ENCODE peak calls at places on chromosomes 11 and 22, in five cellular contexts. A is mammary epithelial cell, Q is AG04450, Y is PC-9, I is trophoblast cell. T is an unnamed sample.

GRCh38 chr22:38257650-38258246 is 15.1 kb downstream of the TMEM184B start:
- DNase-seq in A (no peak), Y (no peak), I (peak), Q (no peak), T (no peak)

GRCh38 chr22:39462443-39463147 is 5.8 kb downstream of the MGAT3 start:
- DNase-seq in Y (no peak), A (no peak), Q (no peak), I (no peak), T (no peak)

GRCh38 chr22:49183208-49183825 is 644.4 kb downstream of the BRD1 start:
- DNase-seq in Y (no peak), I (no peak), A (no peak), Q (no peak), T (no peak)

GRCh38 chr11:110148775-110149744 is 55.9 kb downstream of the ZC3H12C start:
- DNase-seq in Q (no peak), A (peak), Y (peak), I (peak), T (peak)

GRCh38 chr11:42646959-42647358 is 664.8 kb upstream of the API5 start:
- DNase-seq in A (no peak), Y (no peak), I (no peak), Q (no peak), T (no peak)

GRCh38 chr22:18994056-18994455 is 58.0 kb upstream of the PRODH start:
- DNase-seq in Q (no peak), A (no peak), I (no peak), Y (no peak), T (no peak)

GRCh38 chr11:47514825-47515647 is 37.9 kb downstream of the CELF1 start:
- DNase-seq in Y (no peak), A (peak), Q (peak), I (peak), T (peak)

GRCh38 chr22:42871146-42872050 is 14.3 kb upstream of the ARFGAP3 start:
- DNase-seq in Y (no peak), A (no peak), Q (no peak), I (no peak), T (no peak)

GRCh38 chr22:43837666-43838065 is 24.6 kb downstream of the SULT4A1 start:
- DNase-seq in I (no peak), Y (no peak), Q (no peak), A (no peak), T (no peak)

GRCh38 chr11:5521540-5521939 is 5.0 kb upstream of the UBQLNL start:
- DNase-seq in Y (no peak), A (no peak), Q (no peak), I (no peak), T (no peak)

GRCh38 chr11:127890026-127890611 is 697.2 kb downstream of the ETS1 start:
- DNase-seq in Q (no peak), A (peak), Y (no peak), I (peak), T (no peak)

GRCh38 chr11:12693075-12693473 is 18.9 kb downstream of the TEAD1 start:
- DNase-seq in A (no peak), Y (no peak), Q (no peak), I (no peak), T (peak)

GRCh38 chr11:85663781-85664560 is 958 bp downstream of the CREBZF start:
- DNase-seq in Y (peak), Q (no peak), I (peak), A (peak), T (peak)

GRCh38 chr11:128775513-128775912 is 81.6 kb downstream of the FLI1 start:
- DNase-seq in A (no peak), Q (no peak), I (no peak), Y (no peak), T (peak)

GRCh38 chr11:20592741-20593140 is 6.7 kb upstream of the SLC6A5 start:
- DNase-seq in Y (no peak), A (no peak), I (no peak), Q (no peak), T (no peak)

GRCh38 chr11:116171271-116172140 is 601.3 kb downstream of the BUD13 start:
- DNase-seq in Y (peak), I (no peak), Q (no peak), A (no peak), T (no peak)

GRCh38 chr22:27437570-27437969 is 364.0 kb downstream of the MN1 start:
- DNase-seq in Q (no peak), I (no peak), Y (peak), A (no peak), T (no peak)

GRCh38 chr11:46055371-46055770 is 65.9 kb downstream of the PHF21A start:
- DNase-seq in A (no peak), Y (no peak), I (no peak), Q (peak), T (peak)

GRCh38 chr22:22748297-22748743 is 103.9 kb downstream of the GGTLC2 start:
- DNase-seq in Y (no peak), I (peak), Q (peak), A (peak), T (peak)

GRCh38 chr11:130544266-130544665 is 95.8 kb downstream of the ADAMTS15 start:
- DNase-seq in I (no peak), A (no peak), Q (no peak), Y (no peak), T (no peak)

GRCh38 chr11:46120361-46120710 is 918 bp downstream of the PHF21A start:
- DNase-seq in Y (no peak), Q (no peak), I (peak), A (no peak), T (no peak)

GRCh38 chr11:93585758-93586157 is 42.6 kb upstream of the SMCO4 start:
- DNase-seq in A (peak), Y (peak), I (peak), Q (peak), T (peak)

GRCh38 chr11:32870676-32871075 is 21.9 kb upstream of the QSER1 start:
- DNase-seq in Y (no peak), Q (no peak), I (peak), A (no peak), T (no peak)

GRCh38 chr11:105315287-105315686 is 175.7 kb upstream of the CARD18 start:
- DNase-seq in I (no peak), Q (no peak), Y (no peak), A (peak), T (no peak)

GRCh38 chr11:24064309-24064903 is 432.4 kb upstream of the LUZP2 start:
- DNase-seq in A (no peak), I (no peak), Q (no peak), Y (no peak), T (no peak)

DNA sequence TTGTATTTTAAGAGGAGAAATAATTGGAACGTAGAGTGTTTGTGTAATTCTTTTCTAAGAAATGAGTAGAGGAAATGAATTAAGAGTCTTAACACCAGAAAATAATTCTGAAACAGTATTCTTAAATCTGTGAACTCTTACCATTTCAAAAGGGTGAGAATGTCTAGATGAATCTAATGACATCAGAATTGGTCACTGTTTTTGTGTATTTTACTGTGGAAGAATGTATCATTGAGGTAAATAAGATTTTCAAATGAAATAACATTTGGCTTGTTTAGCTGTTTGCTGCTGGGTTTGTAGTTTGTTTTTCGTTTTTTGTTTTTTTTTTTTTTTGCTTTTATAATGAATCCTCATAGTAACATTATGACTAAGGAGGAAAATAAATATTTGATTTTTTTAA is 97.6 kb downstream of the EMSY start:
- DNase-seq in A (no peak), Q (no peak), Y (no peak), I (no peak), T (no peak)
- H3K27ac ChIP-seq in A (no peak), Q (no peak), Y (no peak), I (no peak), T (no peak)

DNA sequence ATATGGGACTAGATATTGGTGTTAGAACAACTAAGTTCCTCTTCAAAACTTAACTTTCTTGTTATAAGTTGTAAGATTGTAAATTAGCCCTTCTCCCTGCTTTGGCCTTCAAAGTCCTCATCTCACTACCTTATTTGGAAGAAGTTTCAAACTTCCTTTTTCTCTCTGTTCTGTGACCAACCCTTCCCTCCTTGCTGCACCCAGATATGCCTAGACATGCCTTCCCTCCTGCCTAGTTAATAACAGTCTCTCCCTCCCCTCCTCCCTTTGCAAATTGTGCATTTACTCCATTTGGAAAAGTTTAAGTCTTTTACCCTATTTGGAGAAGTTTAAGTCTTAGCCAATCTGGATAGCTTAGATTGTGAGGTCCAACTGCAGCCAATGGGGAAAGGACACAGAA is 4.9 kb downstream of the OR52K2 start:
- DNase-seq in Q (no peak), I (no peak), Y (no peak), A (peak), T (no peak)
- H3K27ac ChIP-seq in Q (no peak), I (no peak), Y (no peak), A (peak), T (no peak)

GRCh38 chr11:10526974-10527918 is 13.7 kb downstream of the RNF141 start:
- DNase-seq in Y (peak), I (no peak), A (peak), Q (no peak), T (peak)

GRCh38 chr11:10524471-10524870 is 16.5 kb downstream of the RNF141 start:
- DNase-seq in Y (no peak), Q (no peak), I (no peak), A (no peak), T (no peak)

GRCh38 chr11:10529279-10529678 is 11.7 kb downstream of the RNF141 start:
- DNase-seq in Y (peak), Q (no peak), I (peak), A (no peak), T (peak)

GRCh38 chr11:10522921-10523320 is 18.1 kb downstream of the RNF141 start:
- DNase-seq in Y (no peak), I (no peak), A (peak), Q (no peak), T (no peak)

DNA sequence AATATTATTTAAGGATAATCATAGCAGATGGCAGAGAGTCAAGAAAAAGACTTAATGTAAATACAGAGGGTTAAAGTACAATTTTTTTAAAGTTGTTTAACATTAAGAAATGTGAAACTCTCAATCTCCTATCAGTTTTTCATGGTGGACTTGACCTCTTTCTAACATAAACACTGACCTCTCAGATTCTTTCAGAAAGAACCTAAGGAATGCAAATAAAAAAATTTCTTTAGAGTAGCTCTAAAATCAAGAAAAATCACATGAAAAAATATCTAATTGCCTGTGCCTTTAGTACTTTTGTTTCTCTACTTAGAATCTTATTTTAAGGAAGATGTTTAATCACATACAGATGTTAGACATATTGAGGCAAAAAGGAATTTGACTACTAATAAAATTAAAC is 12.9 kb downstream of the RNF141 start:
- DNase-seq in A (no peak), Y (no peak), I (no peak), Q (no peak), T (no peak)
- H3K27ac ChIP-seq in A (no peak), Y (no peak), I (no peak), Q (no peak), T (no peak)

GRCh38 chr11:117486059-117486458 is 158.4 kb downstream of the CEP164 start:
- DNase-seq in Q (no peak), Y (no peak), A (no peak), I (no peak), T (no peak)

GRCh38 chr11:117490911-117491310 is 163.3 kb downstream of the CEP164 start:
- DNase-seq in A (no peak), Q (no peak), Y (no peak), I (no peak), T (no peak)

GRCh38 chr11:117490019-117490679 is 162.5 kb downstream of the CEP164 start:
- DNase-seq in I (no peak), Y (no peak), A (no peak), Q (no peak), T (no peak)

GRCh38 chr11:117492578-117493251 is 165.1 kb downstream of the CEP164 start:
- DNase-seq in I (no peak), Q (no peak), A (no peak), Y (no peak), T (no peak)

GRCh38 chr11:117488996-117489952 is 161.6 kb downstream of the CEP164 start:
- DNase-seq in Q (no peak), I (no peak), A (no peak), Y (no peak), T (no peak)
- H3K27ac ChIP-seq in Q (no peak), I (no peak), A (no peak), Y (no peak), T (no peak)

DNA sequence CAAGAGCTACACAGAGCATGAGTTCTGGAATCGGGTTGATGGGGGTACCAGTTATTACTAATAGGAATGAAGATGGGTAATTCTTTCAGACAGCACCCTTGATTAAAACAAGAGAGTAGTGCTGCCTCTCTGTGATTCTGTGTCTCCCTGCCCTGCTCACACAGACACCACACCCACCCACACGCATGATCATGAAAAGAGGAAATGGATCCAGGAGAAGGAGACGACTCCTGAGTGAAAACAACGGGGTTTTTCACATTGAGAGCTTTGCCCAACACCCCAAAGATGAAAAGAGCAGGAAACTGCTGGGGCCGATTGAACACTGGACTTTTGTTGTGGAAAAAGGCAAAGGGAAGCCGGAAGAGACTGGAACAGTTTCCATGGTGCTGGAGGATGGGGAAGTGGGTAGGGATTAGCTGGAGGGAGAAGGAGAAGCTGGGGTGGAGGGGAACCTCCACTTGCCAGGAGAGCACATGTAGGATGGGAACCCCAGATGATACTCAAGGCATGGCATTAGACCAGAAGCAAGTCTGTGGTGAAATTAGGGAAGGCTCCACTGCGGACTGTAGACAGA is 5.2 kb upstream of the SLC43A3 start:
- DNase-seq in A (no peak), Q (no peak), I (no peak), Y (no peak), T (no peak)
- H3K27ac ChIP-seq in A (no peak), Q (peak), I (no peak), Y (no peak), T (no peak)

DNA sequence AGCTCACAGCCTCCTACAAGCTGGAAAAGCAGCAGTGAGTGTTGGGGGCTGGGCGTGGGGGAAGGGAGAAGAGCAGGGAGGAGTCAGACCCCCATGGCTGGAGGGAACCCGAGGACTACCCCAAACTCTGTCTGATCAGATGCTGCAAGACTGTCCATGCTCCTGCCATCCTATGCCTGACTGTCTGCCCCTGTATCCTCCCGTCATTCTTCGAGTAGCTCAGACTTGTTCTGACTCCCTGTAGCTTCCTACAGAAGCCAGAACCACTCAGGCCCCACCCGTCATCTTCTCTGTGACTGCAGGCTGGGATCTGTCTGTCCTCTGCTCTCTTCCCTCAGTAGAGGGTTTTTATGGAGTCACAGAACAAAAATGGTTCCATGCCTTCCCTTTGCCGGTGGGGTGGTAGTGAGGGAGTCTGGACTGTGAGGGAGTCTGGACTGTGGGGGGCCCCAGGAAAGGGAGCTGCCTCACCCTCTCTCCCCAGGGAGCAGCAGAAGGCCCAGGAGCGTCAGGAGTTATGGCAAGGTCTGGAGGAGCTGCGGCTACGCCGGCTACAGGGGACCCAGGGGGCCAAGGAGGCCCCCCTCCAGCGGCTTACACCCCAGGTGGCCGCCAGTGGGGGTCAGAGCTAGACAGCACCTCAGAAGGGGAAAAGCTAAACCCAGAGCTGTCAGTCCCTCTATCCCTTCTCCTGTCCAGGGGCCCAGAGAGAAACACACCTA is 2.3 kb downstream of the GPHA2 start:
- DNase-seq in A (no peak), Y (no peak), Q (no peak), I (no peak), T (no peak)
- H3K27ac ChIP-seq in A (no peak), Y (no peak), Q (no peak), I (no peak), T (no peak)

DNA sequence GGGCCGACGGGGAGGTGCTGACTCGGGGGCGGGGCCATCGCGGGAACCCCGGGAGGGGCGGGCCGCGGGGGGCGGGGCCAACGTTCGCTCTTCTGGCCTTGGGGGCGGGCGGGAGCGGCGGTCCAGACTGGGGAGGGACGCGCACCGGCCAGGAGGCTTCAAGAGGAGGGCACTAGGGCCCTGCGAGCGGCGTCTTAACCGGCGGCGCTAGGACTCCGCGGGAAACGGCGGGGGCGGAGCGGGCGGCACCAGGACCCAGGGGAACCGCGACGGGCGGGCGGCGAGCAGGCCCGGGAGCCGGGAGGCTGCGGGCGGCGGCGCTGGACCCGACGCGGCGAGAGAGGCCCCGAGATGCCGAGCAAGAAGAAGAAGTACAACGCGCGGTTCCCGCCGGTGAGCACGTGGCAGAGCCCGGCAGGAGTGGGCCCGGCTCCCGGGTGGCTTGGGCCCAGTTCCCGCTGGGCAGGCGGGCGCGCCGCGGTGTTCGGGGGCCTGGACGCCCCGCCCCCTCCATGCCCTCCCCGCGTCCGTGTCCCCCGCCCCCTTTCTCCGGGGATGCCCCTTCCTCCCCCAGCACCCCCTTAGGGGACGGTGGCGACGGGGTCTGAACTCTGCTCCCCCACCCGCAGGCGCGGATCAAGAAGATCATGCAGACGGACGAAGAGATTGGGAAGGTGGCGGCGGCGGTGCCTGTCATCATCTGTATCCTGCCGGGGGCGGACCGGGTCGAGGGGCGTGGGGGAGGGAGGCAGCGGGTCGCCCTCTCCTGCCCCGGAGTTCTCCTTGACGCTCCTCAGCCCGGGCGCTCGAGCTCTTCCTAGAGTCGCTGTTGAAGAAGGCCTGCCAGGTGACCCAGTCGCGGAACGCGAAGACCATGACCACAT is at the start of gene DRAP1:
- DNase-seq in A (peak), Q (peak), I (peak), Y (peak), T (peak)
- H3K27ac ChIP-seq in A (peak), Q (peak), I (peak), Y (peak), T (peak)